ENCODE peak calls at places on chromosomes 11 and 22, in eight cellular contexts. X, C, M, H, N, Q, G and E are unnamed samples.

GRCh38 chr11:102279641-102280170 is 37.6 kb upstream of the BIRC3 start:
- DNase-seq in X (peak), C (no peak), M (peak), H (no peak), N (peak), Q (no peak), G (peak), E (peak)

GRCh38 chr11:129895126-129896041 is at the start of gene NFRKB:
- DNase-seq in X (peak), C (peak), M (peak), H (peak), N (peak), Q (peak), G (peak), E (peak)

GRCh38 chr11:20137637-20138036 is 22.6 kb downstream of the DBX1 start:
- DNase-seq in X (no peak), C (no peak), M (no peak), H (no peak), N (no peak), Q (no peak), G (no peak), E (no peak)

GRCh38 chr22:42800731-42801536 is 56.1 kb downstream of the ARFGAP3 start:
- DNase-seq in X (no peak), C (no peak), M (no peak), H (no peak), N (no peak), Q (no peak), G (no peak), E (no peak)

GRCh38 chr11:86811637-86812321 is 11.4 kb downstream of the PRSS23 start:
- DNase-seq in X (peak), C (peak), M (peak), H (peak), N (peak), Q (no peak), G (peak), E (peak)

GRCh38 chr11:28697920-28698827 is 590.0 kb downstream of the METTL15 start:
- DNase-seq in X (peak), C (peak), M (peak), H (peak), N (peak), Q (peak), G (peak), E (no peak)

GRCh38 chr11:28393348-28393747 is 285.2 kb downstream of the METTL15 start:
- DNase-seq in X (no peak), C (no peak), M (no peak), H (no peak), N (no peak), Q (peak), G (no peak), E (no peak)

GRCh38 chr11:130389315-130389935 is 39.0 kb downstream of the ADAMTS8 start:
- DNase-seq in X (no peak), C (no peak), M (peak), H (no peak), N (peak), Q (peak), G (no peak), E (no peak)

GRCh38 chr11:116869610-116870009 is 32.2 kb upstream of the APOA1 start:
- DNase-seq in X (peak), C (no peak), M (no peak), H (peak), N (no peak), Q (no peak), G (no peak), E (no peak)

GRCh38 chr11:128763224-128763623 is 69.4 kb downstream of the FLI1 start:
- DNase-seq in X (no peak), C (no peak), M (no peak), H (no peak), N (peak), Q (no peak), G (no peak), E (no peak)

GRCh38 chr11:14312736-14313438 is 46.1 kb downstream of the RRAS2 start:
- DNase-seq in X (no peak), C (no peak), M (peak), H (no peak), N (peak), Q (no peak), G (no peak), E (no peak)

GRCh38 chr22:48045369-48045768 is 1282.9 kb downstream of the TBC1D22A start:
- DNase-seq in X (no peak), C (no peak), M (no peak), H (no peak), N (no peak), Q (no peak), G (no peak), E (no peak)

GRCh38 chr11:17314904-17315426 is 36.6 kb upstream of the NCR3LG1 start:
- DNase-seq in X (no peak), C (no peak), M (no peak), H (no peak), N (no peak), Q (no peak), G (no peak), E (no peak)

DNA sequence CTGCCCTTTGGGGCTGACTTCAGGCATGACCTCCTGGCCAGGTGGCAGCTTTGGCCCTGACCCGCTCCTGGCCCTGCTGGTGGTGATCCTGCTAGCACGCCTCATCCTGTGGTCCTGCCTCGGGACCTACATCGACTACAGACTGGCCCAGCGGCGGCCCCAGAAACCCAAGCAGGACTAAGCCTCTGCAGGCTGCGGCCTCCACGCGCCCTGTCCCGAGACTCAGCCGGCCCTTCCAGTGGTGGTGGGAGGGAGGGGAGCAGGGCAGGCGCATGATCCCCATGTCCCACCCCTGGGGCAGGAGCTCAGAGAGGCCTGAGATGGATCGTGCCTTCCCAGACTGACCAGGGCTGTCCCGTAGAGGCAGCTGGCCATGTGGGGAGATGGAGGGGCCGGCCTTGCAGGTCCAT is 2.1 kb downstream of the SMIM38 start:
- DNase-seq in X (no peak), C (no peak), M (no peak), H (no peak), N (no peak), Q (no peak), G (no peak), E (no peak)
- H3K4me3 ChIP-seq in X (no peak), C (no peak), M (no peak), H (no peak), N (no peak), Q (no peak), G (no peak), E (no peak)

GRCh38 chr22:50190182-50190951 is 4.7 kb downstream of the TRABD start:
- DNase-seq in X (peak), C (peak), M (peak), H (peak), N (no peak), Q (peak), G (peak), E (no peak)

GRCh38 chr22:50192825-50193204 is 7.1 kb downstream of the TRABD start:
- DNase-seq in X (no peak), C (no peak), M (no peak), H (no peak), N (no peak), Q (no peak), G (no peak), E (no peak)

GRCh38 chr22:50191041-50191740 is 5.5 kb downstream of the TRABD start:
- DNase-seq in X (no peak), C (no peak), M (no peak), H (no peak), N (no peak), Q (no peak), G (no peak), E (no peak)

GRCh38 chr22:50193621-50194020 is 7.2 kb upstream of the SELENOO start:
- DNase-seq in X (no peak), C (no peak), M (no peak), H (no peak), N (no peak), Q (no peak), G (no peak), E (no peak)

GRCh38 chr22:50192056-50192824 is 6.5 kb downstream of the TRABD start:
- DNase-seq in X (no peak), C (no peak), M (no peak), H (no peak), N (no peak), Q (no peak), G (no peak), E (no peak)
- H3K4me3 ChIP-seq in X (no peak), C (no peak), M (no peak), H (no peak), N (no peak), Q (peak), G (no peak), E (no peak)

DNA sequence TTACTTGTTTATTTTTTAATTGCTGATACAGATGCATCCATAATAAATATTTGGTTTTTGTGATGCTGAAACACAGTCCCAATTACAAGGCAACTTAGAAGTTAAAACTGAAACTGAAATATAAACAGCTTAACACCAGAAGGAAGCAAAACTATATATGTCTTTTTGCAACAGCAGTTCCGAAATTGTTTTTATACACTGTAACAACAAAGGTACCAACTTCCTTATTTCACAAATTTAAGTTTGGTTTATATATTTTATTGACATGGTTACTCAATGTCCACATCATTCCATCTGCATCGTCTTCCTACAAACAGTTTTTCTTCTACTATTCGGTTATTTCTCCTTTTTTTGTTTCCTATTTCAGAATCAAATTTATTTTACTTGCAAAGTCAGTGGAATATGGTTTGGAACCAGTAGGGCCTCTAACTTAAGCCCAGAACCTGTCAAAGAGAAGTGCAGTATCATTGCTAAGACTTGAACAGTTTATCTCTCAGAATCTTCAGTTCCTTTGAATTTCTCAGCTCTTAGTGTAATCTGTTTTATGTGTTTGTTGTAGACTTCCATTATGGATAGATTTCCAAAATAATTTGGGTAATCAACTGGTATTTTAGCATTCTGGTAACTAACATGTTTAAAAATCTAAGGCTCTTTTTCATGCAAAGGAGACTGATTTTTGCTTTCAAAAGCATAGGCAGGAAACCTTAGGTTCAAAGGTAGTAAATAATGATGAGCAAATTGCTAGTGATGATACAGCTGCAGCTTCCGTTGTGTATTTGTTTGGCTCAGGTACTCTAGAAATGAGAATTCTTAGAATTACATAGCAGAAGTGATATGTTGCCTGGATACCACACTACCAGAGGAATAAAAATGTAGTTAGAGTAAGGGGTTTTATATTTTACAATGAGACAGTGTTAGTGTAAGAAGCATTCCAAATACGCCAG is 8.2 kb upstream of the HSPA8 start:
- DNase-seq in X (no peak), C (no peak), M (no peak), H (no peak), N (no peak), Q (no peak), G (no peak), E (no peak)
- H3K4me3 ChIP-seq in X (peak), C (no peak), M (peak), H (no peak), N (no peak), Q (peak), G (no peak), E (no peak)

DNA sequence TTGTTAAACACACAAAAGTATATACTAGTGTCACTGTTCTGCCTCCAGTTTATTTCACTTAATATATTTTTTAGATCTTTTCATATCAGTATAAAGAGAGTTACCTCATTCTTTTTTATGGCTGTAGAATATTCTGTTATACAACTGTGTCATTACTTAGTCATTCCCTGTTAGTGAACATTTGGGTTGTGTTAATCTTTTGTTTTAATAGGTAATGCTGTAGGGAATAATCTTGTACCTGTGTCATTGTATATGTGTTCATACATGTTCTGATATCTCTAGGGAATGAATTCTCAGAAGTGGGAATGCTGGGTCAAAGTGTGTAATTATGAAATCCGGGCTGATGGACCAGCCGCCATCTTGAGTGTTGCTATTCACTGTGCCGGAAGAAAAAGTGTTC is 71.4 kb downstream of the SWAP70 start:
- DNase-seq in X (no peak), C (no peak), M (no peak), H (no peak), N (no peak), Q (no peak), G (no peak), E (no peak)
- H3K4me3 ChIP-seq in X (no peak), C (no peak), M (no peak), H (no peak), N (no peak), Q (no peak), G (no peak), E (no peak)

DNA sequence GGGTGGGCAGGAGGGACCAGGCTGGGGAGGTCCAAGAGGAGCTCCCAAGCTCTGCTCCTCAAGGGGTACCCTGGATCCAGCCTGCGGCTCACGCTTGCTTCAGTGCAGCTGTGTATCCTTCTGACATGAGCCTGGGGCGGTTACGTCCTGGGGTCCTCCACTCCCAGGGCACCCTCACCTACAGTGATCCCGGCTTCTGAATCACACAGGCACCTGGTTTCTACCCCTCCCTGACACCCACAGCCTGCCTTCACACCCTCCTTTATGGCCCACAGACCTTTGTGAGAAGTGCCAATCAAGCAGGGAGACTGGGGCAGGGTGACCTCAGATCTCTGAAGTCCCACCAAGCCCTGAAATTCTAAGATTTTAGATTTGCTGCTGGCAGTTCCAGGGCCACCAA is 1.5 kb downstream of the MPST start:
- DNase-seq in X (no peak), C (no peak), M (no peak), H (no peak), N (no peak), Q (no peak), G (no peak), E (no peak)
- H3K4me3 ChIP-seq in X (peak), C (peak), M (no peak), H (no peak), N (no peak), Q (no peak), G (no peak), E (no peak)

DNA sequence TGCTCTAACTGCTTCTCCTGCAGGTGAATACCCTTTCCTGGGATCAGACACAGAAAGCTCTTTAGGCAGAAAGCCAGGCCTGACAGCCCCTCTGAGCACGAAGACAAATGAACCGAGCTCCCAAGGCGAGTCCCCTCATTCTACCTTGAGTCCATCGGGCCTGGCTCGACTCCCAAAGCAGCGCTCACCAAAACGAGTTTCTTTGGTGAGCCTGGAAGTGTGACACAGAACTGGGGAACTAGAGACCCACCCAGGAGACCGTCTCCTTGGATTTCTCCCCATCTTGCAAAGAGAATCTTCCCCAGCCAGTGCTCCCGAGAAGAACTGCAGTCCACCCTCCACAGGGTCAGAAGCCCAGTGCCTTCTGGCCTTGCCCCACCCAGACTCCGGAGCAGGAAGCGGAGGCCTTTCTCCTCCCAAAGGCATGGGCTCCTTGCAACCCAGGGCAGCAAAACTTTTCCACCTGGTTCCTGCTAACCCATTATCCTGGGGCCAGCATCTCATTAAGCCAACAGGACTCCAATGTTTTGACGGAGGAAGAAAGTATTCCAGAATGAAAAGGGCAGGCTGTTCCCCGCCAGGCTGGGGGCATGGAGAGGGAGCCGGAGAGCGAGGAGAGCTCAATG is 88.2 kb downstream of the RTL6 start:
- DNase-seq in X (no peak), C (no peak), M (no peak), H (no peak), N (no peak), Q (no peak), G (no peak), E (no peak)
- H3K4me3 ChIP-seq in X (no peak), C (no peak), M (no peak), H (no peak), N (no peak), Q (no peak), G (no peak), E (no peak)

DNA sequence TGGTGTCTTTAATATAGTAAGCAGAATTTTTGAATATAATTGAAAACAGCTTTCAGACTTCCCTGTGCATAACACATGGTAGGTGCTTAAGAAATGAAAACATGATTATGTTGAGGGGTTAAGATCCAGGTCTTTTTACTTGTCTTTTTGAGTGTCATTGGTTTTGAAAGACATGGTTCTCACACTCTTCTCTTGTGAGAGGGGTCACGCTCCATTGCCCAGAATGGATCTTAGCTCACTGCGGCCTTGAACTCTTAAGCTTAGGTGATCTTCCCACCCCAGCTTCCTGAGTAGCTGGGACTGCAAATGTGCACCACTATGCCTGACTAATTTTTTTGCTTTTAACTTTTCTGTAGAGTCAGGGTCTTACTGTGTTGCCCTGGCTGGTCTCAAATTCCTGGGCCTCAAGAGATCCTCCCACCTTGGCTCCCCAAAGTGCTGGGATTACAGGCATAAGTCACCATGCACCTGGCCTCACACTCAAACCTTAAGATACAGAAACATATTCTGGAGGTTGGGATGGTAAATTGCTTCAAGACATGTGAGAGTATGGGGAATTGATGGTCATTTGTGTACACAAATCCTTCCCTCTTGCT is 1.4 kb downstream of the SPCS2 start:
- DNase-seq in X (no peak), C (no peak), M (no peak), H (no peak), N (no peak), Q (no peak), G (no peak), E (no peak)
- H3K4me3 ChIP-seq in X (peak), C (peak), M (peak), H (peak), N (peak), Q (peak), G (peak), E (peak)

GRCh38 chr11:61580292-61580888 is 486 bp downstream of the SYT7 start:
- DNase-seq in X (peak), C (peak), M (no peak), H (peak), N (no peak), Q (no peak), G (peak), E (no peak)
- H3K4me3 ChIP-seq in X (peak), C (peak), M (peak), H (peak), N (no peak), Q (peak), G (peak), E (peak)

GRCh38 chr11:40292636-40293585 is 1166.5 kb downstream of the LRRC4C start:
- DNase-seq in X (peak), C (peak), M (peak), H (peak), N (no peak), Q (no peak), G (peak), E (no peak)

GRCh38 chr11:40291304-40292100 is 1168.0 kb downstream of the LRRC4C start:
- DNase-seq in X (no peak), C (no peak), M (no peak), H (peak), N (no peak), Q (no peak), G (no peak), E (no peak)

GRCh38 chr11:40294343-40294723 is 1165.1 kb downstream of the LRRC4C start:
- DNase-seq in X (no peak), C (no peak), M (no peak), H (no peak), N (no peak), Q (no peak), G (no peak), E (no peak)

GRCh38 chr11:40295466-40295865 is 1164.0 kb downstream of the LRRC4C start:
- DNase-seq in X (no peak), C (no peak), M (no peak), H (no peak), N (no peak), Q (no peak), G (no peak), E (no peak)

DNA sequence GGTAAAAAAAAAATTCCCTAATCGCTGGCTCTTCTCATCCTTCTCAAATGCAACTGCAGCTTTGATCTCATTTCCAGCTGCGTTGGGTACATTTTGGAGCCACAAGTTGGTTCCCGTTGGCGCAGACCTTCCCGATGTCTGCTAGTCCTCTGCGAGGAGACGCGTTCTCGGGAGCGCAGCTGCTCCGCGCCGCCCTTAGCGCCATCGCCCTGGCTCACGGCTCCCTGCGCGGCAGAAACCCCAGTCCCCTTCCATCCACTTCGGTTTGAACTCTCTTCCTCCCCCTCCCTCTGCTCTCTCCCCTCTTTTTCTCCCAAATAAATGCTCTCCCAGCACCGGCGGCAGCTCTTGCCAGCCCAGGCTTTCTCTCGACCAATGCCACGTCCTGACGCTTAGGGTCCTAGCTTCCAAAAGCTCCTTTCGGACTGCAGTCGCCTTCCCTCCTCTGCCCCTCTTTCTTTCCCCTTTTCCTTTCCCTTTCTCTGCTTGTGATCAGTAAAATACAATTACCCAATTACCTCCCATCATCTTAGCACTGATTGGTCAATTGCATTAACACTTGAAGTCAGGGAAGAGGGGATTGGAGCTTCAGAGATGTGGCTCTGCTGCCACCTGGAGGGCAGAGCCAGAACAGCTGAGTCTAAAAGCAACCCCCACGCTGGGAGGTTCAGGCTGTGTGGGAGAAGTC is 1165.7 kb downstream of the LRRC4C start:
- DNase-seq in X (peak), C (peak), M (peak), H (peak), N (peak), Q (peak), G (peak), E (peak)
- H3K4me3 ChIP-seq in X (peak), C (peak), M (peak), H (peak), N (peak), Q (peak), G (peak), E (peak)